ENCODE peak calls at places on chromosomes 12 and 14, in six cellular contexts. H is prostate gland; F is transverse colon; A is neural crest cell; G is activated CD4-positive, alpha-beta T cell treated with anti-CD3 and anti-CD28 coated beads, Interleukin-2, amount 50 U/mL, for 1 hour; L is activated T-cell treated with anti-CD3 and anti-CD28 coated beads, Interleukin-2, amount 50 U/mL, for 72 hours. W is an unnamed sample.

GRCh38 chr12:74624206-74624605 is 86.6 kb downstream of the ATXN7L3B start:
- DNase-seq in A (no peak), L (no peak), F (no peak), H (no peak), G (no peak), W (no peak)

GRCh38 chr12:56878010-56878339 is 56.2 kb downstream of the SDR9C7 start:
- DNase-seq in H (no peak), F (no peak), G (no peak), A (no peak), L (no peak), W (no peak)

GRCh38 chr14:89337161-89337560 is 79.9 kb downstream of the FOXN3 start:
- DNase-seq in F (no peak), G (no peak), A (no peak), H (no peak), L (no peak), W (no peak)

GRCh38 chr12:2266666-2267623 is 214.2 kb downstream of the CACNA1C start:
- DNase-seq in H (no peak), L (no peak), A (no peak), G (no peak), F (peak), W (no peak)

GRCh38 chr14:22622220-22622619 is 21.9 kb downstream of the OR6J1 start:
- DNase-seq in L (no peak), F (no peak), G (no peak), H (no peak), A (no peak), W (no peak)

GRCh38 chr12:31479516-31480210 is 111.3 kb downstream of the DENND5B start:
- DNase-seq in G (no peak), L (no peak), A (no peak), H (no peak), F (no peak), W (no peak)

GRCh38 chr12:65594373-65594772 is 229.9 kb upstream of the HMGA2 start:
- DNase-seq in L (no peak), G (no peak), A (no peak), H (no peak), F (no peak), W (no peak)

GRCh38 chr14:100155881-100156645 is 3.4 kb downstream of the DEGS2 start:
- DNase-seq in L (no peak), H (peak), F (peak), G (no peak), A (no peak), W (no peak)

GRCh38 chr12:6772729-6773661 is 675 bp downstream of the LAG3 start:
- DNase-seq in A (no peak), F (no peak), L (no peak), G (no peak), H (no peak), W (no peak)

GRCh38 chr14:104692939-104693315 is 3.5 kb downstream of the INF2 start:
- DNase-seq in L (no peak), G (no peak), H (no peak), F (no peak), A (no peak), W (no peak)

GRCh38 chr14:44782775-44783238 is 178.9 kb downstream of the KLHL28 start:
- DNase-seq in L (no peak), A (no peak), H (no peak), G (no peak), F (no peak), W (no peak)

GRCh38 chr12:47095446-47096236 is 15.9 kb upstream of the AMIGO2 start:
- DNase-seq in F (no peak), A (no peak), G (no peak), L (no peak), H (no peak), W (no peak)

GRCh38 chr14:77158175-77158908 is 16.8 kb upstream of the ZDHHC22 start:
- DNase-seq in G (no peak), F (no peak), A (peak), L (no peak), H (no peak), W (no peak)

GRCh38 chr12:54455760-54456469 is 17.5 kb downstream of the GTSF1 start:
- DNase-seq in G (no peak), F (no peak), L (no peak), H (no peak), A (no peak), W (no peak)

GRCh38 chr14:78835909-78836308 is 665.7 kb downstream of the NRXN3 start:
- DNase-seq in H (no peak), F (no peak), L (no peak), A (no peak), G (no peak), W (no peak)

GRCh38 chr14:23895480-23895879 is 58.1 kb upstream of the DHRS4 start:
- DNase-seq in G (no peak), A (no peak), H (no peak), L (no peak), F (no peak), W (no peak)

GRCh38 chr12:123571343-123571813 is 13.0 kb upstream of the TMED2 start:
- DNase-seq in G (no peak), H (no peak), F (peak), L (no peak), A (no peak), W (no peak)

GRCh38 chr14:42214981-42215491 is 608.4 kb downstream of the LRFN5 start:
- DNase-seq in A (no peak), H (no peak), L (no peak), F (no peak), G (no peak), W (no peak)

GRCh38 chr14:29806124-29806517 is 121.5 kb downstream of the PRKD1 start:
- DNase-seq in L (no peak), F (no peak), A (no peak), G (no peak), H (no peak), W (no peak)

GRCh38 chr12:116955382-116956021 is 44.8 kb downstream of the FBXW8 start:
- DNase-seq in F (peak), L (no peak), A (no peak), G (no peak), H (peak), W (peak)

GRCh38 chr14:105317546-105317945 is 3.0 kb downstream of the PACS2 start:
- DNase-seq in G (no peak), L (no peak), H (no peak), A (no peak), F (no peak), W (no peak)